ENCODE peak calls at places on chromosomes 3 and 15, in nine cellular contexts. I is fibroblast of lung, E is fibroblast of pulmonary artery, L is HFF-Myc, D is cardiac fibroblast, O is transverse colon, Z is GM23248, J is bronchial epithelial cell, H is NB4. B is an unnamed sample.

GRCh38 chr3:9399746-9400145 is 2.3 kb downstream of the SETD5 start:
- DNase-seq in I (peak), E (peak), L (peak), D (peak), O (peak), Z (peak), J (peak), H (peak), B (peak)

GRCh38 chr3:18771931-18772330 is 346.8 kb upstream of the SATB1 start:
- DNase-seq in I (no peak), E (no peak), L (no peak), D (no peak), O (no peak), Z (no peak), J (no peak), H (no peak), B (no peak)

GRCh38 chr3:197501496-197501878 is 54.3 kb downstream of the BDH1 start:
- DNase-seq in I (peak), E (peak), L (no peak), D (peak), O (peak), Z (peak), J (no peak), H (peak), B (no peak)

GRCh38 chr3:196093271-196094111 is 11.6 kb upstream of the TFRC start:
- DNase-seq in I (no peak), E (peak), L (no peak), D (peak), O (no peak), Z (no peak), J (no peak), H (peak), B (no peak)

GRCh38 chr3:132593950-132594328 is 3.1 kb upstream of the ACKR4 start:
- DNase-seq in I (peak), E (peak), L (no peak), D (peak), O (no peak), Z (peak), J (peak), H (no peak), B (peak)

GRCh38 chr3:65039754-65040210 is 352.0 kb upstream of the ADAMTS9 start:
- DNase-seq in I (peak), E (peak), L (no peak), D (peak), O (no peak), Z (peak), J (no peak), H (no peak), B (no peak)

GRCh38 chr3:190076601-190077444 is 43.9 kb downstream of the P3H2 start:
- DNase-seq in I (peak), E (peak), L (peak), D (peak), O (no peak), Z (peak), J (peak), H (no peak), B (peak)

GRCh38 chr15:52006702-52007340 is 12.2 kb upstream of the MAPK6 start:
- DNase-seq in I (no peak), E (no peak), L (no peak), D (no peak), O (no peak), Z (no peak), J (no peak), H (peak), B (no peak)

GRCh38 chr15:44034334-44034733 is 160.7 kb downstream of the FRMD5 start:
- DNase-seq in I (peak), E (peak), L (no peak), D (peak), O (no peak), Z (peak), J (no peak), H (no peak), B (no peak)

GRCh38 chr15:31264534-31265089 is 62.0 kb upstream of the KLF13 start:
- DNase-seq in I (no peak), E (no peak), L (no peak), D (no peak), O (no peak), Z (no peak), J (no peak), H (no peak), B (no peak)

GRCh38 chr3:66037330-66037985 is 1.3 kb downstream of the MAGI1 start:
- DNase-seq in I (peak), E (peak), L (no peak), D (peak), O (peak), Z (peak), J (peak), H (no peak), B (no peak)

GRCh38 chr3:69712244-69712643 is 27.0 kb upstream of the MITF start:
- DNase-seq in I (no peak), E (no peak), L (no peak), D (no peak), O (no peak), Z (no peak), J (no peak), H (no peak), B (no peak)

GRCh38 chr15:55297315-55297714 is 7.7 kb upstream of the RAB27A start:
- DNase-seq in I (no peak), E (no peak), L (no peak), D (no peak), O (no peak), Z (no peak), J (no peak), H (no peak), B (no peak)

GRCh38 chr3:72447059-72447946 is 400.9 kb downstream of the SHQ1 start:
- DNase-seq in I (peak), E (peak), L (peak), D (peak), O (peak), Z (peak), J (peak), H (peak), B (peak)

GRCh38 chr3:114624676-114625181 is 330.9 kb downstream of the TIGIT start:
- DNase-seq in I (peak), E (peak), L (peak), D (peak), O (peak), Z (peak), J (peak), H (peak), B (peak)

DNA sequence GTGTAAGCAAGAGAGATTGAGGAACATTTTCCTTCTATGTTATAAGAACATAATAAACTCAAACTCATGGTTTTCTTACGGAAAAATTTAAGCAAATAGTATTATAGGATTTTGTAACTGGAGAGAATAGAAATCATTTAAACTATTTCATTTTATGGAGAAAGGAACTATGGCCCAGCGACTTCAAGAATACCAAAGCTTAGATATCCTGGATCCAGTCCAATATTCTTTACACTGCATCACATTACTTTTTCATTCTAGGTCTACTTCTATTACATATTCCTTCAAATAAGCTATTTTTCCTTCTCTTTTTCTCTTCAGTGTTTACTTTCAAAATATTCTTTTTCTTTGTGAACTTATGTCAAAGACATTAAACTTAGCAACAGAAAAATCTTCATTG is 20.5 kb downstream of the KPNA4 start:
- DNase-seq in I (peak), E (peak), L (no peak), D (peak), O (no peak), Z (no peak), J (no peak), H (no peak), B (no peak)
- H3K4me3 ChIP-seq in I (no peak), E (no peak), L (no peak), D (no peak), O (no peak), Z (no peak), J (no peak), H (no peak), B (no peak)

GRCh38 chr3:46811615-46812236 is 51.5 kb downstream of the MYL3 start:
- DNase-seq in I (no peak), E (no peak), L (no peak), D (no peak), O (no peak), Z (no peak), J (no peak), H (no peak), B (no peak)
- H3K4me3 ChIP-seq in I (no peak), E (no peak), L (no peak), D (no peak), O (no peak), Z (no peak), J (peak), H (no peak), B (no peak)

GRCh38 chr3:127134887-127135240 is 58.1 kb upstream of the PRR23E start:
- DNase-seq in I (no peak), E (no peak), L (no peak), D (no peak), O (no peak), Z (no peak), J (no peak), H (no peak), B (no peak)
- H3K4me3 ChIP-seq in I (no peak), E (no peak), L (peak), D (no peak), O (no peak), Z (peak), J (no peak), H (no peak), B (no peak)

GRCh38 chr15:40081691-40082194 is 26.9 kb downstream of the BMF start:
- DNase-seq in I (peak), E (peak), L (no peak), D (peak), O (peak), Z (peak), J (no peak), H (peak), B (no peak)

GRCh38 chr15:40080104-40080503 is 28.6 kb downstream of the BMF start:
- DNase-seq in I (no peak), E (no peak), L (no peak), D (no peak), O (no peak), Z (no peak), J (no peak), H (no peak), B (no peak)

GRCh38 chr15:40083756-40084101 is 24.9 kb downstream of the BMF start:
- DNase-seq in I (no peak), E (no peak), L (no peak), D (no peak), O (no peak), Z (no peak), J (no peak), H (peak), B (no peak)

GRCh38 chr15:40080847-40081246 is 27.8 kb downstream of the BMF start:
- DNase-seq in I (no peak), E (no peak), L (no peak), D (no peak), O (no peak), Z (peak), J (no peak), H (no peak), B (no peak)

DNA sequence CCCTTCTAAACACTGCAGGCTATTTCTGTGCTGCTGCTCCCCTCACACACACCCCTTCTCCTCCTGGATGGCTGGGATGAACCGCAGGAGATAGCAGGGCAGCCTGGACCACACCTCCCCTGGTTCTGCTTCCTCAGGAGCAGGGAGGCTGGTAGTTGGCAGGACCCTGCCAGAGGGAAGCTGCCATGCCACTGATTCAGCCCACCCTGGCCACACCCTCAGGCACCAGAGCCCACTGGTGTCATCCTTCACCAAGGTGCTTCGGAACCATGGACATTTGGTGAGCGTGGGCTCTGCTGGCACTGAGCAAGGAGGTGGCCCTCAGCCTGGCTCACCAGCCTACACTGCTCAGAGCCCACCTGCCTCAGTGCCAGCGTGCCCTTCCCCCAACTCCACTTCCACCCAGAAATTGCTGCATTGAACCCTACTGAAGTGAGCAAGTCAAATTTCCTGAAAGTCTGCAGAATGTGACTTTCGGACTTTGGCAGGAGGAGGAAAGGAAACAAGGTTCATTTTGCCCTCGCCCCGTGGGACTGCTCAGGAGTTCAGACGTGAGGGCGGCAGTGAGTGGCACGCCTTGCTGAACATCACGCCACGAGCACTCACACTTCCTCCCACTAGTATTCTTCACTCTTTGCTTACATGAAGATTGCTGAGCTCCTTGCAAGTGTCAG is 26.3 kb downstream of the BMF start:
- DNase-seq in I (no peak), E (no peak), L (no peak), D (no peak), O (peak), Z (no peak), J (no peak), H (no peak), B (no peak)
- H3K4me3 ChIP-seq in I (no peak), E (no peak), L (no peak), D (no peak), O (no peak), Z (peak), J (no peak), H (peak), B (no peak)

GRCh38 chr15:68557469-68558317 is 21.1 kb upstream of the CORO2B start:
- DNase-seq in I (no peak), E (no peak), L (no peak), D (no peak), O (no peak), Z (no peak), J (no peak), H (no peak), B (no peak)

GRCh38 chr15:68556139-68556990 is 22.4 kb upstream of the CORO2B start:
- DNase-seq in I (no peak), E (no peak), L (no peak), D (no peak), O (no peak), Z (no peak), J (no peak), H (no peak), B (no peak)

GRCh38 chr15:68560501-68561113 is 18.2 kb upstream of the CORO2B start:
- DNase-seq in I (no peak), E (no peak), L (no peak), D (no peak), O (no peak), Z (no peak), J (no peak), H (no peak), B (no peak)

GRCh38 chr15:68559342-68560310 is 19.2 kb upstream of the CORO2B start:
- DNase-seq in I (peak), E (peak), L (peak), D (peak), O (peak), Z (peak), J (peak), H (peak), B (peak)

DNA sequence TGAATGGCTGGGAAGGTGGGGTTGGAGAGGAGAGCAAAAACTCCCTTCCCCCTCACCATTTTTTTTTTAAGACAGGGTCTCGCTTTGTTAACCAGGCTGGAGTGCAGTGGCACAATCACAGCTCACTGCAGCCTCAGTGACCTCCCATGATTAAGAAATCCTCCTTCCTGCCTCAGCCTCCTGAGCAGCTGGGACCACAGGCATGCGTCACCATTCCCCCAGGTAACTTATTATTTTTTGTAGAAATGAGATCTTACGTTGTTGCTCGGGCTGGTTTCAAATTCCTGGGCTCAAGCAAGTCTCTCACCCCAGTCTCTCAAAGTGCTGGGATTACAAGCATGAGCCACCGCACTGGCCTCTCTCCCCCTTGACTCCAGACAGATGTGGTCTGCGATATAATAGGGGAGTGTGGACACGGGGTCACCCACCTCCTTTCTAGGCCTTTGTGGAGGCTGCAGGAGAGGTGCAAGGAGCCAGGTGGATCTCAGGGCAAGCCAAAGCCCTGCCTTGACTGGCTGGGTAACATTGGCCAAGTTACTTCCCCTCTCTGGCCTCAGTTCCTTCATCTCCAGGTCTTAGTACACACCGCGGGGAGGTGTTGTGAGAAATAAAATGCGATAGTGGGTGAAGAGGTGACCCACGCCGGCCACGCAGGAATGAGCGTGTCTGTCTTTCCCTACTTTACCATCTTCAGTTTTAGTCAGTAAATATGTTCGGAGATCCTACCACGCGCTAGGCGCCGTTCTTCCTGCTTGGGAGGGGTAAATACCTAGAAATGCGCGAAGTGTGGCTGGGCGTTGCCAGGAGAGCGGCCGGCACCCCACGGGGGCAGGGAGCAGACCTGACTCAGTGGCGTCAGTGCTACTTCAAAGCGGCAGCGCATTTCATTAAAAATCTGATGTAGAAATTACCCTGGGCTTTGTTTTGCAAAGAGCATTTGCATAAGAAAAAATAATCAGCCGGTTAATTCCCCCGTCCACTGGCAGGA is 20.2 kb upstream of the CORO2B start:
- DNase-seq in I (peak), E (no peak), L (no peak), D (no peak), O (peak), Z (no peak), J (peak), H (peak), B (no peak)
- H3K4me3 ChIP-seq in I (peak), E (no peak), L (no peak), D (no peak), O (no peak), Z (peak), J (peak), H (peak), B (no peak)

GRCh38 chr15:78943692-78944091 is 1.2 kb downstream of the CTSH start:
- DNase-seq in I (peak), E (no peak), L (no peak), D (no peak), O (no peak), Z (no peak), J (no peak), H (no peak), B (no peak)
- H3K4me3 ChIP-seq in I (no peak), E (no peak), L (no peak), D (no peak), O (no peak), Z (no peak), J (peak), H (peak), B (no peak)